ENCODE peak calls at places on chromosomes 4 and X, in seven cellular contexts. O, U, B, H, V, N and L are unnamed samples.

GRCh38 chrX:104270916-104271512 is 16.3 kb upstream of the ESX1 start:
- DNase-seq in O (peak), U (peak), B (peak), H (no peak), V (peak), N (no peak), L (no peak)

GRCh38 chr4:123826896-123827295 is 430.3 kb downstream of the SPRY1 start:
- DNase-seq in O (no peak), U (peak), B (no peak), H (no peak), V (no peak), N (no peak), L (no peak)

GRCh38 chr4:183182873-183183725 is 84.0 kb downstream of the WWC2 start:
- DNase-seq in O (no peak), U (peak), B (peak), H (peak), V (peak), N (no peak), L (no peak)

GRCh38 chr4:34108456-34108855 is 2135.9 kb downstream of the ARAP2 start:
- DNase-seq in O (no peak), U (peak), B (no peak), H (no peak), V (no peak), N (no peak), L (no peak)

GRCh38 chr4:83112678-83113428 is 1.7 kb downstream of the PLAC8 start:
- DNase-seq in O (no peak), U (peak), B (no peak), H (no peak), V (no peak), N (no peak), L (no peak)

GRCh38 chrX:71107762-71108360 is 1.3 kb upstream of the CXorf65 start:
- DNase-seq in O (no peak), U (no peak), B (no peak), H (no peak), V (peak), N (no peak), L (no peak)

GRCh38 chr4:155774033-155774432 is 15.2 kb downstream of the GUCY1B1 start:
- DNase-seq in O (no peak), U (no peak), B (no peak), H (no peak), V (no peak), N (no peak), L (no peak)

GRCh38 chrX:39242187-39242586 is 440.9 kb downstream of the MID1IP1 start:
- DNase-seq in O (peak), U (no peak), B (no peak), H (no peak), V (peak), N (no peak), L (no peak)

GRCh38 chrX:30762754-30763153 is 109.5 kb downstream of the GK start:
- DNase-seq in O (no peak), U (no peak), B (no peak), H (no peak), V (no peak), N (no peak), L (no peak)

GRCh38 chr4:153166971-153167501 is 37.2 kb upstream of the TRIM2 start:
- DNase-seq in O (no peak), U (no peak), B (no peak), H (no peak), V (no peak), N (no peak), L (no peak)

DNA sequence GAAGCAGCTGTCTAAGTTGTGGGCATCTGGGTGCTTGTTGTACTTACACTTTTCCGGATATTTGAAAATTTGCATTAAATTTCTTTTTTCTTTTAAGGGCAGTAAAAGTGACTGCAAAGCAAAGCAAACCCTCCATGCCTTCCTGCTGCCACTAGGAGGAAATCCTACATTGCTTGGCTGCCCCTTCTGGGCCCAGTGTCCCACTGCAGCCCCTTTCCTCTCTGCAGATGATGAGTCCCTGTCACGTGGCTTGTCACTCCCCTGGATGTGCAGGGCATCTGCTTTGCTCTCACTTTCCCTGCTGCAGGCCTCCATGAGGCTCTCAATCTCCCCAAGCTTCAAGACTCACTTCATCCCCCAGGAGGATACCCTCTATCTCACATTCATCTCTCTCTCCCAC is 12.7 kb downstream of the TSR2 start:
- DNase-seq in O (no peak), U (peak), B (no peak), H (no peak), V (peak), N (no peak), L (no peak)
- TF ChIP-seq CTCF in O (no peak), U (peak), B (peak), H (no peak), V (peak), N (no peak), L (no peak)

GRCh38 chr4:114636192-114636935 is 37.8 kb downstream of the UGT8 start:
- DNase-seq in O (no peak), U (no peak), B (no peak), H (no peak), V (no peak), N (no peak), L (no peak)

GRCh38 chr4:114642173-114642780 is 43.7 kb downstream of the UGT8 start:
- DNase-seq in O (no peak), U (no peak), B (no peak), H (no peak), V (no peak), N (no peak), L (no peak)
- H3K27ac ChIP-seq in O (no peak), U (no peak), B (no peak), H (no peak), V (no peak), N (peak), L (no peak)

GRCh38 chr4:116099596-116099995 is 985.8 kb downstream of the TRAM1L1 start:
- DNase-seq in O (no peak), U (no peak), B (no peak), H (no peak), V (no peak), N (no peak), L (no peak)

GRCh38 chr4:116101321-116101720 is 984.1 kb downstream of the TRAM1L1 start:
- DNase-seq in O (no peak), U (no peak), B (no peak), H (no peak), V (no peak), N (no peak), L (no peak)
- TF ChIP-seq CTCF in O (no peak), U (no peak), B (no peak), H (no peak), V (no peak), N (no peak), L (no peak)

DNA sequence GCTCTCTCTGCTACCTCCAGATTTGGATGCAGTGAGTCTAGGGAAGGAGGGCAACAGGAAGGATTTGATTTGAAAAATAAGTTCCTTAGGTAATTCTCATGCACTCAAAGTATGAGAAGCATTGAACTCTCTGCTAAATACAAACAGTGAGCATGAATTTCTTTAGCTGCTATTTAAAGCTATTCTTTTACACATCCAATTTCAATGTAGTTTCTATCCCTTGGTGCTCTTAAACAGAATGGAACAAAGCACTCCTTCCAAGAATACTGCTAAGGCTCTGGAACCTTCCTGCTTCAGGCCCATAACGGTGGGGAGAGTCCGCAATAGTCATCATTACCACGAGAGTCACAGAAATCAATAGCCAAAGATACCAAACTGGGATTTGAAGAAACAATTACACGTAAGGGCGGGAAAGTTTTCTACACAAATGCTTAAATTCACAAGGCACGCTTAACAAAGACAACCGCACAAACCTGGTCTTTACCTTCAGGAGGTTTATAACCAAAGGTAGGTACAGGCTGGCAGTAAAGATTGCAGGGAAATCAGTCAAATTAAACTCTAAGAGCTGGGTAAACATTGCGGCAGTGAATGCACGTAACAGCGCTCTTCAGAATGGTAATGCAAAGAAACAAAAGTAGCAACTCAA is 123.2 kb upstream of the NAP1L5 start:
- DNase-seq in O (no peak), U (no peak), B (no peak), H (no peak), V (no peak), N (no peak), L (no peak)
- H3K27ac ChIP-seq in O (peak), U (no peak), B (no peak), H (peak), V (peak), N (peak), L (peak)

DNA sequence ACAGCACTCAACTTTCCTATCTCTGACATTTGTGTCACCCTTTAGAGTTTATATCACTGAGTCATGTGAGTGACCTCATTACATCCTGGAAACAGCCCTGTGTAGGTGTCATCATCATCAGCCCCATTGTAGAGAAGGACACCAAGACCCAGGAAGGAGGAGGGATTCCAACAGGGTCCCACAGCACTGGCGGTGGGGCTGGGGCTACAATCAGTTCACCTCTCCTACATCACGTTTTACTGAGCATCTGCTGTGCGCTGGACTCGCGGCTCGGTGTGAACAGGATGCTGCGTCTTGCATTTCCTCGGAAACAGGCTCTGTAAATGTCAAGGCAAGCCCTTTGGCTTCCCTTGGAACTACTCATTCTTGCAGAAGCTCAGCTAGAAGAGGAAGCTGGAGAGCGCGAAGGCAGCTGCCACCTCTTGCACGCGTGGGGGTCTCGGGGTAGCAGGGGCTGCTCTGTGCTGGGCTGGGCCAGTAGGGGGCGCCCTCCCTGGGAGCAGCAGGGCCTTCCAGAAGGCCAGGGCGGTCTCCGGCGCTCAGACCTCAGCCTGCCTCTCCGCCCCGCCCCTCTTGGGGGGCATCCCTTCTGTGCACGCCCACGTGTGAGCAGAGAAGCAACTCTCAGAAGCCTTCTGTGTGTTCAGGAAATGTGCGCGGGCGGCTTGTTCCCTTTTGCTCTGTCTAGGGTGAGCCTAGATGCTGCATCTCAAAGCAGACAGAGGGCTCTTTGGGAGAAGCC is 29.0 kb downstream of the REELD1 start:
- DNase-seq in O (no peak), U (peak), B (peak), H (peak), V (no peak), N (no peak), L (no peak)
- TF ChIP-seq CTCF in O (peak), U (peak), B (peak), H (peak), V (peak), N (no peak), L (peak)

DNA sequence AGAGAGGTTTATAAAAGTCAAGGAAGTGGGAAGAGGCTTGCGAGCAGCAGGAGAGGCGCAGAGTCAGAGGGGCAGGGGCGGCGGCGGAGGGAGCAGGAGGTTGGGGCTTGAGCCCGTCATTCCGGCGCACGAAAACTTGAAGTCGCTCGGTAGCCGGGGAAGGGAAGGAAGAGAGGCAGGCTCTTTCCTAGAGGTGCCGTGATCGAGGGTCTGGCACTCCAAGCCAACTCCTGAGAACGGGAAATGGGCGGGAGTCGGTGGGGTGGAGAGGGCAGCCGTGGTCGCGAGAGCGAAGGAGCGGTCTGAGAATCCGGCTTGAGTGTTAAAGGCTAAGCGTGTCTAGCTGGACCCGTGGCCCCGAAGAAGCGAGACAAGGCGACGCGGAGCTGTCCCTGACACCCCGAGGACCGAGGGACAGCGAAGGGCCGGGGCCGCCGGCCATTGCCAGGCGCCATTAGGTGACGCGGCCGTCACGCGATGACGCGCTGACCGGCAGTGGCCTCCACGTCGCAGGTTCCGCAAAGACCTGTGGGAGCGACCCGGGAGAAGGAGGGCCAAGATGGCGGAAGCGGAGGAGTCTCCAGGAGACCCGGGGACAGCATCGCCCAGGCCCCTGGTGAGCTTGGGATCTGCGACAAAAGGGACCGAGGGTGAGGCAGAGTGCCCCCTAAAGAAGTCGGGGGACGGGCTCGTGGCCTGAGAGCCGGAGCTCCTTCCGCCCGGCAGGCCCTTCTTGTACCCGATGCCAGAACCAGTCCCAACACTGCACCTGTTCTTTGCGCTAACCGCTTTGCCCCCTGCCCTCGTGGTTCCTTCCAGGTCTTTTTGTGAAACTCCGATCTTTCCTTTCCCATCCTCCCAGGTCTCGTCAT is at the start of gene YIPF6:
- DNase-seq in O (peak), U (peak), B (peak), H (peak), V (peak), N (peak), L (peak)
- H3K27ac ChIP-seq in O (peak), U (peak), B (peak), H (peak), V (peak), N (peak), L (peak)